ENCODE peak calls at places on chromosome 2, in eight cellular contexts. One of them, this sample, is unnamed.
A peak's percentile ranks its signal among the peaks of the same experiment; 100 is the strongest.

GRCh38 chr2:136135924-136136906 is 18.3 kb upstream of the CXCR4 start:
- DNase-seq in iPS DF 6.9: no peak
- DNase-seq in activated naive CD4-positive, alpha-beta T cell: peak; percentile 65
- DNase-seq in EH: no peak
- DNase-seq in HFF-Myc: no peak
- DNase-seq in GM23248: no peak
- DNase-seq in CD8-positive, alpha-beta T cell: peak; percentile 83
- DNase-seq in GOT3: no peak
- DNase-seq in this sample: no peak

GRCh38 chr2:218877331-218877730 is 3.3 kb upstream of the WNT10A start:
- DNase-seq in iPS DF 6.9: no peak
- DNase-seq in activated naive CD4-positive, alpha-beta T cell: no peak
- DNase-seq in EH: no peak
- DNase-seq in HFF-Myc: no peak
- DNase-seq in GM23248: no peak
- DNase-seq in CD8-positive, alpha-beta T cell: no peak
- DNase-seq in GOT3: no peak
- DNase-seq in this sample: no peak

GRCh38 chr2:8364668-8365067 is 317.2 kb upstream of the ID2 start:
- DNase-seq in iPS DF 6.9: no peak
- DNase-seq in activated naive CD4-positive, alpha-beta T cell: no peak
- DNase-seq in EH: no peak
- DNase-seq in HFF-Myc: no peak
- DNase-seq in GM23248: no peak
- DNase-seq in CD8-positive, alpha-beta T cell: no peak
- DNase-seq in GOT3: no peak
- DNase-seq in this sample: no peak

GRCh38 chr2:215830313-215830712 is 183.0 kb downstream of the MREG start:
- DNase-seq in iPS DF 6.9: no peak
- DNase-seq in activated naive CD4-positive, alpha-beta T cell: no peak
- DNase-seq in EH: peak; percentile 35
- DNase-seq in HFF-Myc: no peak
- DNase-seq in GM23248: peak; percentile 93
- DNase-seq in CD8-positive, alpha-beta T cell: no peak
- DNase-seq in GOT3: peak; percentile 6
- DNase-seq in this sample: no peak

GRCh38 chr2:46361920-46362666 is 64.9 kb downstream of the EPAS1 start:
- DNase-seq in iPS DF 6.9: no peak
- DNase-seq in activated naive CD4-positive, alpha-beta T cell: no peak
- DNase-seq in EH: no peak
- DNase-seq in HFF-Myc: no peak
- DNase-seq in GM23248: no peak
- DNase-seq in CD8-positive, alpha-beta T cell: no peak
- DNase-seq in GOT3: no peak
- DNase-seq in this sample: no peak

GRCh38 chr2:74357627-74358026 is 14.4 kb upstream of the SLC4A5 start:
- DNase-seq in iPS DF 6.9: no peak
- DNase-seq in activated naive CD4-positive, alpha-beta T cell: no peak
- DNase-seq in EH: no peak
- DNase-seq in HFF-Myc: no peak
- DNase-seq in GM23248: peak; percentile 74
- DNase-seq in CD8-positive, alpha-beta T cell: no peak
- DNase-seq in GOT3: no peak
- DNase-seq in this sample: no peak

GRCh38 chr2:26462511-26463251 is 15.2 kb downstream of the OTOF start:
- DNase-seq in iPS DF 6.9: peak; percentile 31
- DNase-seq in activated naive CD4-positive, alpha-beta T cell: no peak
- DNase-seq in EH: peak; percentile 77
- DNase-seq in HFF-Myc: no peak
- DNase-seq in GM23248: peak; percentile 90
- DNase-seq in CD8-positive, alpha-beta T cell: no peak
- DNase-seq in GOT3: no peak
- DNase-seq in this sample: peak; percentile 27

GRCh38 chr2:37869756-37870155 is 55.3 kb upstream of the RMDN2 start:
- DNase-seq in iPS DF 6.9: no peak
- DNase-seq in activated naive CD4-positive, alpha-beta T cell: no peak
- DNase-seq in EH: peak; percentile 77
- DNase-seq in HFF-Myc: no peak
- DNase-seq in GM23248: peak; percentile 92
- DNase-seq in CD8-positive, alpha-beta T cell: no peak
- DNase-seq in GOT3: no peak
- DNase-seq in this sample: no peak

GRCh38 chr2:102106133-102106556 is 36.4 kb upstream of the IL1R1 start:
- DNase-seq in iPS DF 6.9: no peak
- DNase-seq in activated naive CD4-positive, alpha-beta T cell: no peak
- DNase-seq in EH: peak; percentile 57
- DNase-seq in HFF-Myc: no peak
- DNase-seq in GM23248: peak; percentile 71
- DNase-seq in CD8-positive, alpha-beta T cell: no peak
- DNase-seq in GOT3: no peak
- DNase-seq in this sample: no peak

This sample was measured in H1.